ENCODE peak calls at places on chromosomes 1 and 21, in nine cellular contexts. J is T47D; N is activated CD4-positive, alpha-beta T cell treated with anti-CD3 and anti-CD28 coated beads, Interleukin-2, amount 50 U/mL, for 48 hours; W is naive thymus-derived CD4-positive, alpha-beta T cell; S is stimulated activated CD8-positive, alpha-beta memory T cell treated with anti-CD3 and anti-CD28 coated beads, Interleukin-15, amount 100 ng/mL, for 24 hours; I is activated CD4-positive, CD25-positive, alpha-beta regulatory T cell; D is mammary epithelial cell; E is activated naive CD8-positive, alpha-beta T cell treated with anti-CD3 and anti-CD28 coated beads, Interleukin-2, amount 10 ng/mL, durations not matched to agents 7 days and 5 days; U is NCI-H1092. C is an unnamed sample.

GRCh38 chr21:44932366-44933181 is 7.3 kb upstream of the SLX9 start:
- DNase-seq in N (peak), D (no peak), W (peak), J (no peak), E (peak), U (no peak), I (peak), S (peak), C (no peak)

GRCh38 chr1:156155760-156156495 is 2.5 kb downstream of the SEMA4A start:
- DNase-seq in E (no peak), N (no peak), I (no peak), U (no peak), S (no peak), D (no peak), J (no peak), W (no peak), C (no peak)

GRCh38 chr1:63794927-63795326 is 21.1 kb downstream of the ROR1 start:
- DNase-seq in W (no peak), S (no peak), I (no peak), D (no peak), J (no peak), N (no peak), U (no peak), E (no peak), C (no peak)

GRCh38 chr1:1307261-1307907 is 346 bp downstream of the ACAP3 start:
- DNase-seq in S (no peak), I (no peak), N (no peak), D (no peak), U (no peak), W (peak), J (peak), E (no peak), C (no peak)

GRCh38 chr1:115796897-115797296 is 28.4 kb upstream of the CASQ2 start:
- DNase-seq in W (no peak), U (no peak), D (no peak), E (no peak), I (no peak), J (no peak), S (no peak), N (no peak), C (no peak)

GRCh38 chr1:110308247-110308646 is 30.9 kb upstream of the RBM15 start:
- DNase-seq in U (no peak), E (no peak), J (no peak), N (no peak), S (no peak), W (no peak), D (peak), I (no peak), C (no peak)

GRCh38 chr1:107076846-107077245 is 20.4 kb downstream of the PRMT6 start:
- DNase-seq in J (no peak), N (no peak), D (peak), S (no peak), W (no peak), E (no peak), I (no peak), U (no peak), C (no peak)

GRCh38 chr1:183198463-183198862 is 12.4 kb downstream of the LAMC2 start:
- DNase-seq in J (no peak), S (no peak), N (no peak), W (no peak), U (no peak), E (no peak), I (no peak), D (peak), C (no peak)

GRCh38 chr1:234989019-234989418 is 139.6 kb downstream of the TOMM20 start:
- DNase-seq in I (no peak), U (no peak), N (no peak), J (no peak), D (no peak), S (no peak), W (no peak), E (no peak), C (no peak)

GRCh38 chr1:89051300-89051943 is 13.6 kb downstream of the GBP1 start:
- DNase-seq in I (no peak), E (no peak), J (no peak), U (no peak), W (no peak), S (no peak), N (no peak), D (no peak), C (no peak)

GRCh38 chr1:31507676-31508530 is 68.4 kb upstream of the TINAGL1 start:
- DNase-seq in J (no peak), S (no peak), N (no peak), E (no peak), I (no peak), W (no peak), D (no peak), U (no peak), C (no peak)

GRCh38 chr1:200802042-200802441 is 63.3 kb downstream of the CAMSAP2 start:
- DNase-seq in I (no peak), N (no peak), E (no peak), J (no peak), U (no peak), D (no peak), W (no peak), S (no peak), C (no peak)

GRCh38 chr1:70990460-70991253 is 57.0 kb downstream of the PTGER3 start:
- DNase-seq in N (no peak), J (peak), D (no peak), W (no peak), I (no peak), E (no peak), S (no peak), U (no peak), C (peak)

GRCh38 chr1:151267760-151268159 is 13.2 kb downstream of the PSMD4 start:
- DNase-seq in D (peak), N (no peak), U (no peak), J (no peak), I (no peak), W (no peak), S (no peak), E (no peak), C (no peak)

GRCh38 chr1:236011641-236012040 is 53.2 kb downstream of the NID1 start:
- DNase-seq in D (no peak), W (no peak), E (no peak), U (no peak), S (no peak), N (no peak), J (no peak), I (no peak), C (no peak)

GRCh38 chr21:39633043-39633442 is 20.3 kb downstream of the B3GALT5 start:
- DNase-seq in N (no peak), D (peak), S (no peak), E (no peak), I (no peak), W (no peak), J (no peak), U (no peak), C (no peak)

GRCh38 chr1:24910210-24910609 is 19.9 kb downstream of the RUNX3 start:
- DNase-seq in D (no peak), E (no peak), U (no peak), W (no peak), J (no peak), I (no peak), N (no peak), S (no peak), C (no peak)

GRCh38 chr1:154865442-154866256 is 4.4 kb downstream of the KCNN3 start:
- DNase-seq in E (no peak), S (no peak), N (no peak), U (no peak), I (no peak), W (no peak), D (no peak), J (no peak), C (no peak)

GRCh38 chr1:164337885-164338284 is 221.1 kb upstream of the PBX1 start:
- DNase-seq in S (no peak), D (no peak), J (no peak), N (no peak), W (no peak), U (no peak), I (no peak), E (no peak), C (no peak)

GRCh38 chr1:60448866-60449265 is 375.3 kb upstream of the C1orf87 start:
- DNase-seq in S (no peak), J (no peak), D (no peak), U (no peak), N (no peak), E (no peak), I (no peak), W (no peak), C (no peak)

GRCh38 chr1:231970684-231971083 is 344.1 kb downstream of the DISC1 start:
- DNase-seq in U (no peak), J (peak), S (no peak), W (no peak), D (no peak), E (no peak), I (no peak), N (no peak), C (no peak)

GRCh38 chr1:206633708-206634121 is 1.6 kb upstream of the DYRK3 start:
- DNase-seq in D (peak), S (no peak), W (no peak), J (no peak), N (no peak), U (no peak), I (no peak), E (no peak), C (no peak)

GRCh38 chr1:9004731-9005708 is 21.2 kb downstream of the SLC2A7 start:
- DNase-seq in D (peak), N (peak), W (peak), E (peak), J (peak), I (peak), S (peak), U (peak), C (peak)

GRCh38 chr1:152034654-152035405 is 2.0 kb downstream of the S100A11 start:
- DNase-seq in J (peak), S (peak), I (peak), W (peak), N (peak), U (no peak), E (peak), D (peak), C (peak)

GRCh38 chr1:244048566-244049141 is 2.4 kb upstream of the ZBTB18 start:
- DNase-seq in I (no peak), E (peak), S (no peak), D (no peak), J (no peak), N (no peak), W (no peak), U (peak), C (no peak)

GRCh38 chr1:207654320-207654719 is 9.4 kb downstream of the CR1L start:
- DNase-seq in W (no peak), J (peak), N (no peak), D (no peak), E (no peak), S (no peak), I (no peak), U (no peak), C (no peak)

GRCh38 chr1:3033795-3034100 is 12.5 kb downstream of the ACTRT2 start:
- DNase-seq in N (no peak), E (no peak), J (no peak), I (no peak), W (no peak), U (no peak), S (no peak), D (no peak), C (no peak)

GRCh38 chr1:17869826-17870225 is 114.7 kb downstream of the ACTL8 start:
- DNase-seq in I (no peak), J (no peak), E (no peak), N (no peak), D (no peak), S (no peak), U (no peak), W (no peak), C (no peak)

GRCh38 chr1:917076-917459 is 6.7 kb upstream of the SAMD11 start:
- DNase-seq in D (no peak), E (no peak), S (no peak), W (no peak), U (no peak), I (no peak), J (no peak), N (no peak), C (no peak)

GRCh38 chr1:116514708-116515525 is 55.9 kb downstream of the CD58 start:
- DNase-seq in U (no peak), E (peak), W (peak), N (peak), S (no peak), J (no peak), D (peak), I (no peak), C (no peak)

GRCh38 chr1:934991-935750 is 11.4 kb downstream of the SAMD11 start:
- DNase-seq in J (no peak), D (no peak), S (no peak), I (no peak), U (no peak), W (no peak), N (no peak), E (no peak), C (no peak)

GRCh38 chr21:46065993-46066842 is 31.7 kb upstream of the COL6A2 start:
- DNase-seq in S (no peak), D (no peak), N (no peak), J (no peak), I (no peak), E (no peak), U (no peak), W (no peak), C (no peak)

GRCh38 chr1:209611771-209612570 is 28.5 kb downstream of the CAMK1G start:
- DNase-seq in I (no peak), U (no peak), E (peak), S (no peak), J (no peak), N (no peak), W (no peak), D (peak), C (no peak)

GRCh38 chr1:171718216-171718615 is 23.6 kb downstream of the VAMP4 start:
- DNase-seq in E (no peak), I (no peak), W (no peak), J (no peak), S (no peak), D (no peak), U (no peak), N (no peak), C (no peak)

GRCh38 chr1:64483711-64484454 is 14.0 kb downstream of the CACHD1 start:
- DNase-seq in N (no peak), W (no peak), J (no peak), U (no peak), E (no peak), D (no peak), S (no peak), I (no peak), C (no peak)

GRCh38 chr21:42567181-42567560 is 53.5 kb downstream of the SLC37A1 start:
- DNase-seq in W (no peak), I (no peak), E (no peak), J (no peak), D (no peak), S (no peak), U (no peak), N (no peak), C (no peak)

GRCh38 chr1:111204923-111205723 is 4.7 kb upstream of the DENND2D start:
- DNase-seq in U (no peak), N (no peak), S (no peak), W (no peak), I (no peak), J (no peak), D (no peak), E (no peak), C (no peak)

GRCh38 chr1:67304023-67304422 is 3.6 kb upstream of the IL12RB2 start:
- DNase-seq in S (no peak), J (no peak), I (no peak), U (no peak), E (no peak), W (no peak), N (no peak), D (no peak), C (no peak)

GRCh38 chr1:223135176-223135575 is 7.9 kb downstream of the TLR5 start:
- DNase-seq in D (peak), S (no peak), E (no peak), N (no peak), U (no peak), J (no peak), W (no peak), I (no peak), C (no peak)

C was measured in NCI-H187.